ENCODE peak calls at places on chromosomes 1 and 21, in four cellular contexts. One of them, this sample, is unnamed.

GRCh38 chr21:44085491-44086321 is 21.5 kb upstream of the PWP2 start:
- DNase-seq in transverse colon: no peak
- DNase-seq in SJSA1: peak
- DNase-seq in fibroblast of mammary gland: no peak
- DNase-seq in this sample: peak

GRCh38 chr1:92484472-92485373 is 2.0 kb downstream of the GFI1 start:
- DNase-seq in fibroblast of mammary gland: no peak
- DNase-seq in transverse colon: peak
- DNase-seq in SJSA1: peak
- DNase-seq in this sample: no peak

GRCh38 chr1:29832471-29832870 is 596.1 kb downstream of the PTPRU start:
- DNase-seq in fibroblast of mammary gland: no peak
- DNase-seq in SJSA1: no peak
- DNase-seq in transverse colon: no peak
- DNase-seq in this sample: no peak

GRCh38 chr1:75233302-75233929 is 99.2 kb downstream of the LHX8 start:
- DNase-seq in transverse colon: no peak
- DNase-seq in SJSA1: peak
- DNase-seq in fibroblast of mammary gland: peak
- DNase-seq in this sample: peak

GRCh38 chr1:150550222-150551048 is 1.2 kb downstream of the ADAMTSL4 start:
- DNase-seq in transverse colon: peak
- DNase-seq in fibroblast of mammary gland: peak
- DNase-seq in SJSA1: no peak
- DNase-seq in this sample: no peak

GRCh38 chr1:52769346-52770033 is 43.2 kb downstream of the ZYG11B start:
- DNase-seq in SJSA1: no peak
- DNase-seq in transverse colon: no peak
- DNase-seq in fibroblast of mammary gland: no peak
- DNase-seq in this sample: no peak

GRCh38 chr1:186541003-186541402 is 80.1 kb upstream of the PDC start:
- DNase-seq in fibroblast of mammary gland: no peak
- DNase-seq in SJSA1: no peak
- DNase-seq in transverse colon: no peak
- DNase-seq in this sample: no peak

GRCh38 chr1:82695443-82695842 is 894.7 kb downstream of the ADGRL2 start:
- DNase-seq in transverse colon: no peak
- DNase-seq in fibroblast of mammary gland: peak
- DNase-seq in SJSA1: no peak
- DNase-seq in this sample: peak

GRCh38 chr1:59544615-59545014 is 247.7 kb downstream of the FGGY start:
- DNase-seq in transverse colon: no peak
- DNase-seq in SJSA1: no peak
- DNase-seq in fibroblast of mammary gland: no peak
- DNase-seq in this sample: no peak

GRCh38 chr21:20272791-20273362 is 725.3 kb upstream of the NCAM2 start:
- DNase-seq in fibroblast of mammary gland: no peak
- DNase-seq in SJSA1: no peak
- DNase-seq in transverse colon: no peak
- DNase-seq in this sample: no peak

GRCh38 chr1:66343569-66344325 is 190.2 kb upstream of the SGIP1 start:
- DNase-seq in SJSA1: no peak
- DNase-seq in fibroblast of mammary gland: peak
- DNase-seq in transverse colon: no peak
- DNase-seq in this sample: no peak
- H3K4me3 ChIP-seq in SJSA1: no peak
- H3K4me3 ChIP-seq in fibroblast of mammary gland: no peak
- H3K4me3 ChIP-seq in transverse colon: no peak
- H3K4me3 ChIP-seq in this sample: no peak

GRCh38 chr1:157133431-157133830 is 4.8 kb downstream of the ETV3 start:
- DNase-seq in transverse colon: no peak
- DNase-seq in SJSA1: no peak
- DNase-seq in fibroblast of mammary gland: no peak
- DNase-seq in this sample: no peak
- H3K4me3 ChIP-seq in transverse colon: no peak
- H3K4me3 ChIP-seq in SJSA1: no peak
- H3K4me3 ChIP-seq in fibroblast of mammary gland: no peak
- H3K4me3 ChIP-seq in this sample: no peak

DNA sequence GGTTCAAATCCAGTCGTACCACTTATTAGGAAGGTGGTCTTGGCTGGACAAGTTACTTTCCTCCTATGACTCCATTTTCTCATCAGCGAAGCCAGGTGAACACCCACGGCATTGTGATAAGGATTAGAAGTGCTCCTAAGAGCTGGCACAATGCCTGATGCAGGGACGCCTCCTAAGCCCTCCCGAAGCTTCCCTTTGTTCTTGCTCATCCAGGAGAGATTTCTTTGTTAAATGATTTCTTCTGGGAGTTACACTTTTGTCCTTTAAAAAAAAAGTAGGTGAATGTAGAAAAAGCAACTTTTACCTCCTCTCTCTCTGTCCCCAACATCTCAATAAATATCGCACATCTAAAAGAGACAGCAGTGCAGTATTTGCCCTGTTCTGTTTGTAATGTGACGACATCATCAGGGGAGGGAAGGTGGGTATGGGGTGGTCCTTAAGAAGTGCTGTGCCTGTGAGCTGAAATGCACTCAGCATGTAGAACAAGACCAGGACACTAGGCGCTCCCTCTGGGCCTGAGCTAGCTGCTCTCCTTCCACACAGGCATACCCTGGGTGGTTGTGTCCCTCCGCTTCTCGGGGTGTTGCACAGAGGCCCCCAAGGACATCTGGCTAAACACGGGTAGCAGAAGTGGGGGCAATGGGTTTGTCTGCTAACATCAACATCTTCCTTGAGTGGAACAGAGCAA is 43.9 kb downstream of the SUSD4 start:
- DNase-seq in transverse colon: no peak
- DNase-seq in fibroblast of mammary gland: no peak
- DNase-seq in SJSA1: no peak
- DNase-seq in this sample: no peak
- H3K4me3 ChIP-seq in transverse colon: no peak
- H3K4me3 ChIP-seq in fibroblast of mammary gland: no peak
- H3K4me3 ChIP-seq in SJSA1: no peak
- H3K4me3 ChIP-seq in this sample: no peak

GRCh38 chr1:101137144-101138126 is 99.4 kb upstream of the S1PR1 start:
- DNase-seq in fibroblast of mammary gland: peak
- DNase-seq in transverse colon: no peak
- DNase-seq in SJSA1: no peak
- DNase-seq in this sample: peak
- H3K4me3 ChIP-seq in fibroblast of mammary gland: no peak
- H3K4me3 ChIP-seq in transverse colon: no peak
- H3K4me3 ChIP-seq in SJSA1: no peak
- H3K4me3 ChIP-seq in this sample: no peak

GRCh38 chr1:178487070-178487615 is 9.6 kb downstream of the CLEC20A start:
- DNase-seq in SJSA1: no peak
- DNase-seq in fibroblast of mammary gland: no peak
- DNase-seq in transverse colon: no peak
- DNase-seq in this sample: no peak

GRCh38 chr1:178488393-178488792 is 8.4 kb downstream of the CLEC20A start:
- DNase-seq in transverse colon: no peak
- DNase-seq in SJSA1: no peak
- DNase-seq in fibroblast of mammary gland: no peak
- DNase-seq in this sample: no peak

GRCh38 chr1:178484698-178485225 is 12.0 kb downstream of the CLEC20A start:
- DNase-seq in SJSA1: no peak
- DNase-seq in transverse colon: no peak
- DNase-seq in fibroblast of mammary gland: peak
- DNase-seq in this sample: no peak

GRCh38 chr1:178485467-178486098 is 11.2 kb downstream of the CLEC20A start:
- DNase-seq in transverse colon: no peak
- DNase-seq in SJSA1: no peak
- DNase-seq in fibroblast of mammary gland: no peak
- DNase-seq in this sample: peak

DNA sequence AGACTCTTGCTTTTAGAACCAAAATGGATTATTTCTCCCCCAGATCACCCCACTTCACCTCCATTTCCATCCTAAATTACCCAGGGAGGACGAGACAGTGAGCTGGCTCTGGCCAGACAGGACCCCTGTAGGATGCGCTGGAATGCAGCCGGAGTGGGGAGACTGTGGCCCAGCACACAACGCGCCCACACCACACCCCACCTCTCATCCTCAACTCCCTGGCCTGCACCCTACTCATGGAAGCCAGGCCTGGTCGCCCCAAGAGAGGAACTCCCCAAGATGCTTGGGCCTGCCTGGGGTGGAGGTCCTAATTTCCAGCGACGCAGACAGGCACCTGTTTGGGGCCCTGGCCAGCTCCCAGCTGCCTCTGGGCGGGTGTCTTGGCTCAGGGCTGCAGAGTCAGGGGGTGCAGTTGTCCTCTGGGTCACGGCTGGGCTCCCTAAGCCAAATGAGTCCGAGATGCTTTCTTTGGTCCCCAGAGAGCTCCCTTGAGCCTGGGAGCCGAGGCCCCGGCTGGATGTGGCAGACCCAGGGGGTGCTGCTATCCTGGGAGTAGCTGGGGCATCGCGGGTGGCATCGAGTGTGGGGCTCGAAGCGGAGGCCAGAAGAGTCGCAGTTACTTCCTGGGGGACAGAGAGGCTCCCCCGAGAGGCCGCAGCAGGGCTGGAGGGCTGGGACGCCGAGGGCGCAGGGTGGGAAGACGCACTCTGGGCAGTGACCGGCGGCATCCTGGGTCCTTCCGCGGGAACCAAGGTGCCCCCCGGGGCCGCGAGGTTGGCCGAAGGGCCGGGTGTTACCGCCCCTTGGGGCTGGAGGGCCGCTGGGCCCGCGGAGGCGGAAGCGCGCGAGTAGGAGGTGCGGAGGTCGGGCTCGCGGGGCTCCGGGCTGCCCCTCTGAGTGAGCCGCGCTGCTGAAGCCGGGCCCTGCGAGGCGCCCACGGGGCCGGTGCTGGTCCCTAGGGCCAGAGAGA is 10.4 kb downstream of the CLEC20A start:
- DNase-seq in transverse colon: no peak
- DNase-seq in SJSA1: no peak
- DNase-seq in fibroblast of mammary gland: no peak
- DNase-seq in this sample: no peak
- H3K4me3 ChIP-seq in transverse colon: no peak
- H3K4me3 ChIP-seq in SJSA1: no peak
- H3K4me3 ChIP-seq in fibroblast of mammary gland: peak
- H3K4me3 ChIP-seq in this sample: peak

GRCh38 chr1:67735806-67736627 is 51.0 kb downstream of the GADD45A start:
- DNase-seq in SJSA1: peak
- DNase-seq in transverse colon: peak
- DNase-seq in fibroblast of mammary gland: peak
- DNase-seq in this sample: peak
- H3K4me3 ChIP-seq in SJSA1: peak
- H3K4me3 ChIP-seq in transverse colon: no peak
- H3K4me3 ChIP-seq in fibroblast of mammary gland: peak
- H3K4me3 ChIP-seq in this sample: peak

DNA sequence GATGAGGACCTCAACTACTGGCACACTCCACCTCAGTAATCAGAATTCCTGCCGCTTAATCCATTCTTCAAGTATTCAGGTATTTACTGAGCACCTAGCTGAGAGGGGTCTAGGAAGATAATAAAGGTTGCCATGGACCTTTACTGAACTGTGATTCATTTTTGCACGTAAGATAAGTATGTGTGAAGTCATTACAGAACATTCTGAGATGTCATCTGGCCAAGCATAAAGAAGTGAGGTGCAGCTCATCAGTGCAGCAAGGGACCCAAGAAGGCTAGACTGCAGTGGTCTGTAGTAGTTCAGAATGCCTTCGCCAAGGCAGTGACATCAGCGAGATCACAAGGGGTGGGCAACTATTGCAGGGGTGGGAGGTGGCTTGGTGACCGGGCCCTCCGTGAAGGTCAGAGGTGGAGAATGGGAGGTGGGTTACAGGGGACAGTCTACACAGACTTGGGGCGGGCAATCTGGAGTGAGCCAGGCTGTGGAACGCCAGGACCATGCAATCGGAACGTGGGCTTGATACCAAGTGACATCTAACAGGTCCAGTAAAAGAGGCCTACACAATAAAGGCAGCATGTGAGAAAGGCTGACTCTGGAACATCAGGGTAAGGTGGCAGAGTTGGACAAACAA is 107.4 kb downstream of the SLC45A1 start:
- DNase-seq in fibroblast of mammary gland: no peak
- DNase-seq in transverse colon: no peak
- DNase-seq in SJSA1: no peak
- DNase-seq in this sample: no peak
- H3K4me3 ChIP-seq in fibroblast of mammary gland: no peak
- H3K4me3 ChIP-seq in transverse colon: no peak
- H3K4me3 ChIP-seq in SJSA1: no peak
- H3K4me3 ChIP-seq in this sample: no peak

GRCh38 chr1:201944002-201944401 is 2.3 kb downstream of the LMOD1 start:
- DNase-seq in SJSA1: no peak
- DNase-seq in transverse colon: no peak
- DNase-seq in fibroblast of mammary gland: no peak
- DNase-seq in this sample: no peak

GRCh38 chr1:201939271-201939973 is 6.9 kb downstream of the LMOD1 start:
- DNase-seq in SJSA1: no peak
- DNase-seq in transverse colon: no peak
- DNase-seq in fibroblast of mammary gland: no peak
- DNase-seq in this sample: no peak

GRCh38 chr1:201944639-201945038 is 1.7 kb downstream of the LMOD1 start:
- DNase-seq in SJSA1: no peak
- DNase-seq in fibroblast of mammary gland: no peak
- DNase-seq in transverse colon: no peak
- DNase-seq in this sample: no peak

GRCh38 chr1:201941420-201942128 is 4.8 kb downstream of the LMOD1 start:
- DNase-seq in SJSA1: no peak
- DNase-seq in fibroblast of mammary gland: no peak
- DNase-seq in transverse colon: no peak
- DNase-seq in this sample: no peak

GRCh38 chr1:201942129-201942495 is 4.2 kb downstream of the LMOD1 start:
- DNase-seq in SJSA1: no peak
- DNase-seq in fibroblast of mammary gland: no peak
- DNase-seq in transverse colon: no peak
- DNase-seq in this sample: no peak
- H3K4me3 ChIP-seq in SJSA1: no peak
- H3K4me3 ChIP-seq in fibroblast of mammary gland: no peak
- H3K4me3 ChIP-seq in transverse colon: no peak
- H3K4me3 ChIP-seq in this sample: no peak

GRCh38 chr1:231163831-231164427 is 2.1 kb downstream of the TRIM67 start:
- DNase-seq in transverse colon: no peak
- DNase-seq in fibroblast of mammary gland: no peak
- DNase-seq in SJSA1: no peak
- DNase-seq in this sample: no peak

GRCh38 chr1:231166398-231166797 is 4.5 kb downstream of the TRIM67 start:
- DNase-seq in fibroblast of mammary gland: no peak
- DNase-seq in SJSA1: no peak
- DNase-seq in transverse colon: no peak
- DNase-seq in this sample: no peak

GRCh38 chr1:231162300-231162969 is 577 bp downstream of the TRIM67 start:
- DNase-seq in fibroblast of mammary gland: peak
- DNase-seq in SJSA1: peak
- DNase-seq in transverse colon: peak
- DNase-seq in this sample: peak

GRCh38 chr1:231162970-231163830 is 1.3 kb downstream of the TRIM67 start:
- DNase-seq in fibroblast of mammary gland: no peak
- DNase-seq in SJSA1: no peak
- DNase-seq in transverse colon: no peak
- DNase-seq in this sample: no peak

DNA sequence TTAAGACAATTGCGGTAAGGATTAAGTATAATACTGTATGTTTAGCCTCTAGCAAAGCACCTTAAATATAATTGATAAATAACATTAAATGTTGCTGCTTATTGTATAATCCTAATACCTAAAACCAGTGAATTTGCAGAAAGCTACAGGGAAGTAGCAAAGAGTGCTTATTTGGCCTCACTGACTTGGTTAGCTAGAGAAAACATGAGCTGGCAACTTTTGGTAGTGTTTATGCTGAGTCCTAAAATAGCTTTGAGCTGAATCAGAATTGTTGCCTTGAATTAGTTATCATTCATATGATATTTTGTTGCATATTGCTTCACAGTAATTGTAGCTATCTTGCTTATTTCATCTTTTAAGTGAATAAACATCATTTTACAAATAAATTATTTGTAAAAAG is 3.5 kb downstream of the TRIM67 start:
- DNase-seq in SJSA1: no peak
- DNase-seq in transverse colon: no peak
- DNase-seq in fibroblast of mammary gland: peak
- DNase-seq in this sample: peak
- H3K4me3 ChIP-seq in SJSA1: no peak
- H3K4me3 ChIP-seq in transverse colon: no peak
- H3K4me3 ChIP-seq in fibroblast of mammary gland: no peak
- H3K4me3 ChIP-seq in this sample: no peak

This sample was measured in fibroblast of pulmonary artery.